ENCODE peak calls at places on chromosomes 16 and 17, in four cellular contexts. T is esophagus squamous epithelium, N is adrenal gland, M is stomach. I is an unnamed sample.

GRCh38 chr16:79658301-79659001 is 57.9 kb upstream of the MAF start:
- DNase-seq in T (no peak), N (peak), M (peak), I (no peak)

GRCh38 chr17:33572615-33573014 is 279.5 kb upstream of the ASIC2 start:
- DNase-seq in T (no peak), N (no peak), M (no peak), I (no peak)

GRCh38 chr16:5257462-5257861 is 159.9 kb upstream of the EEF2KMT start:
- DNase-seq in T (no peak), N (no peak), M (no peak), I (no peak)

GRCh38 chr16:54194008-54194731 is 92.4 kb downstream of the IRX3 start:
- DNase-seq in T (no peak), N (peak), M (peak), I (no peak)

GRCh38 chr17:2395258-2396170 is 5.3 kb downstream of the MNT start:
- DNase-seq in T (no peak), N (peak), M (no peak), I (no peak)

GRCh38 chr16:86747761-86748160 is 169.4 kb downstream of the FOXL1 start:
- DNase-seq in T (no peak), N (no peak), M (no peak), I (no peak)

GRCh38 chr16:71883193-71883848 is 661 bp downstream of the ZNF821 start:
- DNase-seq in T (no peak), N (no peak), M (no peak), I (no peak)

GRCh38 chr17:38328620-38329019 is 15.1 kb downstream of the GPR179 start:
- DNase-seq in T (no peak), N (no peak), M (no peak), I (no peak)

DNA sequence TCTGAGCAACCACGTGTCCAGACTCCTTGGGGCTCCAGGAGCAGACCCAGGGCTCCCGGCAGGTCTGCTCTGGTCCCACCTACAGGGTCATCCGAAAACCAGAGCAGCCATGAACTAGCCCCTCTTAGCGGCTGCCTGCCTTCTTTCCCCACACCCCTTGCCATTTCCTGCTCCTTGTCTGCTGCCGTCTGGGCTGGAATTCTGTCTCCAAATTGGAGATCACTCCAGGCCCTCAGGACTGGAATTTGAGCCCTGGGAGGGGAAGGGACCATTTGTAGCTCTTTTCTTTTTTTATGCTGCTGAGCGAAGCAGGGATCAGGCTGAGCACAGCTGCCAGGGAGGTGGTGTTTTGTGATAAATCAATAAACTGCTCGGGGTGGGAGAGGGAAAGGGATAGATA is 257.4 kb downstream of the ENGASE start:
- DNase-seq in T (no peak), N (no peak), M (no peak), I (no peak)
- TF ChIP-seq POLR2A in T (no peak), N (no peak), M (no peak), I (no peak)

GRCh38 chr17:45101883-45102811 is 30.2 kb downstream of the PLCD3 start:
- DNase-seq in T (no peak), N (peak), M (no peak), I (no peak)

GRCh38 chr17:45104497-45104896 is 27.8 kb downstream of the PLCD3 start:
- DNase-seq in T (no peak), N (no peak), M (no peak), I (no peak)

GRCh38 chr17:45102856-45103255 is 29.5 kb downstream of the PLCD3 start:
- DNase-seq in T (no peak), N (no peak), M (no peak), I (no peak)

GRCh38 chr17:45104029-45104428 is 28.3 kb downstream of the PLCD3 start:
- DNase-seq in T (no peak), N (no peak), M (no peak), I (no peak)

DNA sequence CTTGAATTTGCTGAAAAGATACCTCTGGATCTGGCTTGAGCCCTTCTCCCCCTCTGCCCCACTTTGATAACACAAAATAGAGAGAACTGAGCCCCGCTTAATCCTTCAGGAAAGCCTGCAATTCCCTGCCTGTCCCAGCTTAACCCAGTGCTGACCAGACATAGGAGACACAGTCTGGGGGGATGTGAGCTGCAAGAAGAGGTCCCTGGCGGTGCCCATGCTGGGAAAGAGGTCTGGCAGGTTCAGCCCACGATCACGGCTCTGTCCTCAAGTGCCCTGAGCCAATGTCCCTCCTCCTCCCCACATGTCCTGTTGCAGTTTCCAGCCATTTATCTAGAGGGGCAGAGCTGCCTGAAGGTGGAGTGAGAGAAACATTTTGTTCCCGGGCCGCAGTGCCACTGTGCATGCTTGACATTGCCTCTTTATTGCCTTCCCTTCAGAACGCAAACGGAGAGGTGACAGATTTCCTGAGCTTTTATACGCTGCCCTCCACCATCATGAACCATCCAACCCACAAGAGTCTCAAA is 29.0 kb downstream of the PLCD3 start:
- DNase-seq in T (no peak), N (peak), M (no peak), I (no peak)
- H3K27ac ChIP-seq in T (peak), N (no peak), M (no peak), I (no peak)

GRCh38 chr16:77236063-77236511 is 36.9 kb downstream of the SYCE1L start:
- DNase-seq in T (peak), N (peak), M (peak), I (no peak)
- TF ChIP-seq POLR2A in T (no peak), N (no peak), M (no peak), I (no peak)

GRCh38 chr17:32152130-32152529 is 9.8 kb downstream of the RHOT1 start:
- DNase-seq in T (no peak), N (peak), M (peak), I (peak)
- H3K27ac ChIP-seq in T (no peak), N (peak), M (no peak), I (no peak)

GRCh38 chr17:8151120-8151640 is 1.0 kb downstream of the PER1 start:
- DNase-seq in T (peak), N (peak), M (peak), I (peak)
- TF ChIP-seq POLR2A in T (no peak), N (peak), M (no peak), I (no peak)

GRCh38 chr17:57256708-57257112 is 387 bp downstream of the MSI2 start:
- DNase-seq in T (no peak), N (peak), M (no peak), I (no peak)
- H3K27ac ChIP-seq in T (peak), N (peak), M (peak), I (peak)

GRCh38 chr16:23949630-23950290 is 114.0 kb downstream of the PRKCB start:
- DNase-seq in T (no peak), N (no peak), M (peak), I (no peak)
- TF ChIP-seq POLR2A in T (no peak), N (no peak), M (no peak), I (no peak)

DNA sequence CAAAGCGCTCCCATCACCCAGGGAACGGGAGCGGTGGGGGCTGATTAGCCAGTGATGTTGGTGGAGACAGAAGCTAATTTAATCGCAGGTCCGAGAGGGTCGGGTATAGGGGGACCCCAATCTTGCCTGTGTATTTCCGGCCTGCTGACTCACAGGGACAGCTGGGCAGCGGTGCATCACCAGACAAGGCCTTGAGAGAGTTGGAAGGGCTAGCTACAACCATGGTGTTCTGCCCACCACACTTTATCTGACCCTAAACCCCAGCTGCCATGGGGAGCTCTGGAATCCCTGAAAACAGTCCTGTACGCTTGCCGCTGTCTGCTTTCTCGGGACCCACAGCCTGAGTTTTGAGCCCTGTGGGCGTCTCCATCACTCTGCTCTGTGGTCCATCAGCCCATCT is 100.4 kb upstream of the GSE1 start:
- DNase-seq in T (no peak), N (no peak), M (no peak), I (no peak)
- H3K27ac ChIP-seq in T (no peak), N (no peak), M (no peak), I (no peak)

DNA sequence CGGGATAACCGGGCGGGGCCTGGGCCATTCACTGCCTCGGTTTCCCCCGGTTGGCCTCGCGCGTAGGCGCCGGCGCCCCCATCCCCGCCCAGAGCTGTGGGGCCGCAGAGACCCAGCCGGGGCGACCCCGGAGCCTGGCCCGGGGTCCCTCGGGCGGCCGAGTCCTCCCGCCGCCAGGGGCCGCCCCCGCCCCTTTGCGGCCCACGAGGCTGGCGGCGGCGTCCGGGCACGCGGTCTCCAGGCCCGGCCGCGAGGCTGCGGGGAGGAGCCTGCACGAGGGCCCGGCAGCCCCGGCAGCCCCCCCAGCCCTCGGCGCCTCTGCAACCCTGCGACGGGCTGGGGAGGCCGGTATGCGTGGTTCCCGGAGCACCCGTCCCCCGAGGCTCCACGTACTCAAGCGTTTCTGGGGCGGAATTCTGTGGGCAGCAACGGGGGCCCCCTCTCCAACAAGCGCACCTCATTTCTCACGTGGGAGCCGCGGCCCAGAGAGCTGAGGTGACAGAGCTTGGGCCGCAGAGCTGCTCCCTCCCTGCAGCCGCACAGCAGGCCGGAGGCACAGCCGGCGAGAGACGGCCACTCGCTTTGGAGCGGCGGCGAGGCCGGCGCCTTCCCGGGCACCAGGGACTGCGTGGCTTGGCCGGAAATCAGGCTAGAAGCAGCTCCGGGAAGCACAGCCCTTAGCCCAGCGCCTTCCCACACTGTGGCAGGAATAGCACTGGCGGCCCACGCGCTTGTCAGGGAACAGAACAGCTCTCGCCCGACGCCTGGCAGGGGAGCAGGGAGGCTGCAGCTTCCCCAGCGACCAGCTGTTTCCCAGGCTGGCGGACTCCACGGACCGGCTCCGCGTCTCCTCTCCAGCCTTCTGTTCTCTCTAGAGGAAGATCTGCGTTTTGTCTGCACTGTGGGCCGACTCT is 860 bp upstream of the LIMD2 start:
- DNase-seq in T (no peak), N (peak), M (peak), I (no peak)
- TF ChIP-seq POLR2A in T (no peak), N (no peak), M (no peak), I (no peak)

I was measured in esophagus muscularis mucosa.